ENCODE peak calls at places on chromosomes 5 and 9, in five cellular contexts. E is thyroid gland, Q is occipital lobe, J is iPS-NIHi11, G is psoas muscle. B is an unnamed sample.

GRCh38 chr5:93676707-93677106 is 64.7 kb downstream of the POU5F2 start:
- DNase-seq in J (no peak), E (peak), Q (no peak), G (no peak), B (peak)

GRCh38 chr5:102433473-102433872 is 65.3 kb downstream of the SLCO6A1 start:
- DNase-seq in J (no peak), E (no peak), G (no peak), Q (no peak), B (no peak)

GRCh38 chr9:94577036-94577435 is 16.6 kb downstream of the FBP2 start:
- DNase-seq in Q (no peak), J (no peak), G (no peak), E (no peak), B (no peak)

GRCh38 chr5:142316051-142316450 is 8.8 kb downstream of the SPRY4 start:
- DNase-seq in G (no peak), E (peak), Q (no peak), J (no peak), B (peak)

GRCh38 chr9:95942016-95942415 is 66.5 kb downstream of the ERCC6L2 start:
- DNase-seq in E (no peak), G (no peak), Q (no peak), J (no peak), B (no peak)

GRCh38 chr9:120323125-120323524 is 256.8 kb downstream of the CDK5RAP2 start:
- DNase-seq in G (no peak), Q (no peak), J (no peak), E (no peak), B (no peak)

GRCh38 chr5:150637245-150638052 is 3.0 kb upstream of the SYNPO start:
- DNase-seq in Q (no peak), J (peak), G (no peak), E (peak), B (no peak)

GRCh38 chr9:128798896-128799295 is 11.8 kb downstream of the TBC1D13 start:
- DNase-seq in G (no peak), E (no peak), Q (no peak), J (no peak), B (no peak)